ENCODE peak calls at places on chromosomes 11 and 22, in seven cellular contexts. V is upper lobe of left lung, S is lower lobe of right lung, E is GM23248, Q is mammary epithelial cell, N is psoas muscle, U is GM23338. W is an unnamed sample.
A peak's percentile ranks its signal among the peaks of the same experiment; 100 is the strongest.

GRCh38 chr11:1392111-1392510 is 2.4 kb downstream of the BRSK2 start:
- DNase-seq in V (no peak), S (no peak), E (no peak), N (no peak), Q (no peak), U (no peak), W (no peak)

GRCh38 chr11:6377902-6378694 is 12.2 kb upstream of the SMPD1 start:
- DNase-seq in E (no peak), S (no peak), N (no peak), U (no peak), Q (no peak), V (no peak), W (no peak)

GRCh38 chr11:117919326-117920275 is 9.6 kb downstream of the TMPRSS13 start:
- DNase-seq in N (no peak), S (no peak), U (no peak), E (no peak), Q (peak; percentile 27), V (no peak), W (no peak)

GRCh38 chr11:42205518-42205917 is 746.1 kb upstream of the LRRC4C start:
- DNase-seq in Q (no peak), N (no peak), E (no peak), S (no peak), V (no peak), U (no peak), W (no peak)

GRCh38 chr11:42237701-42238235 is 778.3 kb upstream of the LRRC4C start:
- DNase-seq in U (no peak), N (no peak), S (no peak), V (no peak), E (peak; percentile 16), Q (peak; percentile 62), W (no peak)

GRCh38 chr11:73931039-73931645 is 19.7 kb upstream of the DNAJB13 start:
- DNase-seq in U (peak; percentile 90), E (peak; percentile 89), S (no peak), Q (peak; percentile 68), V (peak; percentile 24), N (no peak), W (peak; percentile 16)

GRCh38 chr11:34499719-34500505 is 13.7 kb downstream of the ELF5 start:
- DNase-seq in E (no peak), U (no peak), Q (no peak), V (no peak), S (no peak), N (no peak), W (no peak)

GRCh38 chr11:58675344-58676155 is 53.1 kb downstream of the CNTF start:
- DNase-seq in U (peak; percentile 81), N (peak; percentile 87), E (peak; percentile 78), S (peak; percentile 75), V (peak; percentile 68), Q (peak; percentile 44), W (peak; percentile 47)

GRCh38 chr22:20803696-20804324 is 29.9 kb downstream of the SERPIND1 start:
- DNase-seq in V (no peak), U (peak; percentile 65), E (peak; percentile 47), Q (no peak), N (no peak), S (no peak), W (peak; percentile 18)

GRCh38 chr22:43467171-43467570 is 55.4 kb downstream of the MPPED1 start:
- DNase-seq in S (no peak), E (no peak), N (no peak), V (no peak), Q (no peak), U (no peak), W (no peak)

GRCh38 chr22:44906999-44907644 is 102.7 kb downstream of the PHF21B start:
- DNase-seq in Q (no peak), U (no peak), N (no peak), V (peak; percentile 13), E (no peak), S (no peak), W (no peak)

GRCh38 chr11:128964463-128964930 is 21.8 kb upstream of the TP53AIP1 start:
- DNase-seq in N (no peak), V (no peak), U (no peak), Q (no peak), S (no peak), E (no peak), W (no peak)

GRCh38 chr11:36148701-36149100 is 140.5 kb downstream of the COMMD9 start:
- DNase-seq in E (no peak), U (no peak), N (no peak), Q (no peak), S (no peak), V (no peak), W (no peak)

GRCh38 chr11:19673924-19674390 is 38.7 kb upstream of the NAV2 start:
- DNase-seq in S (peak; percentile 77), N (peak; percentile 89), V (peak; percentile 81), E (peak; percentile 73), Q (no peak), U (peak; percentile 54), W (no peak)

GRCh38 chr22:19149047-19149883 is 827 bp downstream of the GSC2 start:
- DNase-seq in U (peak; percentile 75), Q (peak; percentile 42), S (no peak), V (no peak), E (peak; percentile 31), N (no peak), W (peak; percentile 47)

GRCh38 chr11:117827521-117828511 is 3.3 kb upstream of the FXYD2 start:
- DNase-seq in S (no peak), Q (no peak), U (no peak), N (no peak), V (peak; percentile 20), E (no peak), W (peak; percentile 57)

GRCh38 chr11:57459112-57460016 is 964 bp upstream of the RTN4RL2 start:
- DNase-seq in U (peak; percentile 58), N (no peak), S (no peak), Q (no peak), E (peak; percentile 61), V (no peak), W (peak; percentile 29)

GRCh38 chr11:23313001-23313400 is 452.7 kb upstream of the CCDC179 start:
- DNase-seq in V (no peak), E (no peak), S (no peak), U (no peak), Q (no peak), N (no peak), W (no peak)

GRCh38 chr11:113534625-113535024 is 59.4 kb upstream of the DRD2 start:
- DNase-seq in Q (no peak), N (no peak), E (no peak), S (no peak), V (no peak), U (no peak), W (no peak)

GRCh38 chr11:101345891-101346290 is 216.3 kb upstream of the PGR start:
- DNase-seq in S (no peak), U (no peak), Q (no peak), E (no peak), N (no peak), V (no peak), W (no peak)

GRCh38 chr22:35023692-35024363 is 42.1 kb upstream of the ISX start:
- DNase-seq in V (peak; percentile 51), N (peak; percentile 66), U (peak; percentile 92), Q (peak; percentile 32), E (peak; percentile 51), S (peak; percentile 76), W (peak; percentile 4)

DNA sequence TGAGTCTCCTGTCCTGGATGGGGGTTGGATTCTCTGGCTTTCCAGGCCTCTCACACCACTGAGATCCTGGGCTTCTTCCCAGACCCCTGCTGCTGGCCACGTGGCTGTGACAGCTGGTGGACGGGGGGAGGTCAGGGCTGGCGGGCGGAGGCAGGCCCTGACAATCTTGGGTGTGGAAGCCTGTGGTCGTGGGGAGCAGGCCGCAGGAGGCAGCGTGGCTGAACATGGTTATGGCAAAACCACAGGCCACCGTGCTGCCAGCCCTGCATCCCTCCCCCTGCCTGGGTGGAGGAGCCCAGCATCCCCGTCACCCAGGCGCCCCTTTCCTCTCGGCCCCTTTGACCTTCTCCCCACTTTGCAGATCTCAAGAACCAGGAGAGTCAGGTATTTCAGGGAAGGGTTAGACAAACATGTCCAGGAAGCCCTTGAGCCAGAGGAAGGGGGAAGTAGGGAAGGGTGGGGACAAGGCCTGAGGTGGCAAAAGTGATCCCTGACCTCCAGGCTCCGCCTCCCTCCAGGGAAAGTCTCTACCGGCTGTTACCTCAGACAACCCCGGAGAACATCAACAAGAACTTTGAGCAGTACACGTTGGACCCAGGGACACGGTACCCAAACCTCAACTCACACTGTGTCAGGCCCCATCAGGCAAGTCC is 111.8 kb downstream of the MICAL2 start:
- DNase-seq in E (no peak), N (peak; percentile 69), Q (no peak), U (no peak), S (peak; percentile 79), V (peak; percentile 85), W (no peak)
- H3K36me3 ChIP-seq in E (peaks cover 36% of the 10 kb centered on the region), N (no peaks in the 10 kb centered on the region), Q (peaks cover 50% of the 10 kb centered on the region), U (no peaks in the 10 kb centered on the region), S (peaks cover 42% of the 10 kb centered on the region), V (peaks cover 17% of the 10 kb centered on the region), W (peaks cover 33% of the 10 kb centered on the region)

GRCh38 chr11:75112200-75112599 is 15.5 kb upstream of the OR2AT4 start:
- DNase-seq in V (no peak), N (no peak), E (no peak), S (no peak), Q (no peak), U (no peak), W (no peak)
- H3K27ac ChIP-seq in V (no peak overlapping the region), N (no peak overlapping the region), E (no peak overlapping the region), S (no peak overlapping the region), Q (no peak overlapping the region), U (no peak overlapping the region), W (no peak overlapping the region)

GRCh38 chr11:125147280-125147679 is 17.3 kb upstream of the PKNOX2 start:
- DNase-seq in E (no peak), N (no peak), U (no peak), Q (no peak), V (no peak), S (no peak), W (no peak)

GRCh38 chr11:125148011-125148410 is 16.5 kb upstream of the PKNOX2 start:
- DNase-seq in S (no peak), Q (no peak), N (no peak), E (no peak), U (no peak), V (no peak), W (no peak)

GRCh38 chr11:125148743-125149142 is 15.8 kb upstream of the PKNOX2 start:
- DNase-seq in Q (no peak), E (no peak), N (no peak), V (no peak), U (no peak), S (no peak), W (no peak)

GRCh38 chr11:125141686-125142535 is 22.6 kb upstream of the PKNOX2 start:
- DNase-seq in U (peak; percentile 94), V (peak; percentile 34), S (peak; percentile 65), E (peak; percentile 51), N (peak; percentile 64), Q (no peak), W (peak; percentile 46)

DNA sequence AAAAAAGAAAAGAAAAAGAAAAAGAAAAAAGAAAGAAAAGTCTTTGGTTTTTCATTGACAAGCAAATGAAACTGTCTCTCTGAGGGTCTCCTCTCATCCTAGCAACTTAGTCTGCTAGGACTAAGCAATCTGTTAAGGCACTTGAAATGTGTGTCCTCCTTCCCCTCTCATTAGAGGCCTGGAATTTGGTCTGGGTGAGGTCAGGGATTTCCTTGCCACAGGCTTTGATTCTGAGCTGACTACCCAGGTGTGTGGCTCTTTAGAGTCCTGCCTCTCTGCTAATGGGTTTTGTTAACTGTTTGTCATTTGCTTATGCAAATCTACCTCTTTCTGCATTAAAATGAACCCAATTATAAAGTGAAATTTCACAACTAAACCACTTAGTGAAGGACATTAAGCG is 18.3 kb upstream of the PKNOX2 start:
- DNase-seq in N (no peak), U (peak; percentile 79), E (no peak), V (no peak), Q (no peak), S (no peak), W (no peak)
- H3K36me3 ChIP-seq in N (no peaks in the 10 kb centered on the region), U (no peaks in the 10 kb centered on the region), E (no peaks in the 10 kb centered on the region), V (no peaks in the 10 kb centered on the region), Q (no peaks in the 10 kb centered on the region), S (no peaks in the 10 kb centered on the region), W (no peaks in the 10 kb centered on the region)

GRCh38 chr11:66883021-66883968 is 26.4 kb downstream of the LRFN4 start:
- DNase-seq in V (peak; percentile 65), Q (peak; percentile 60), S (peak; percentile 80), U (peak; percentile 92), N (peak; percentile 86), E (peak; percentile 88), W (peak; percentile 55)
- H3K27ac ChIP-seq in V (no peak overlapping the region), Q (no peak overlapping the region), S (no peak overlapping the region), U (no peak overlapping the region), N (peak overlapping the region; percentile 70), E (peak overlapping the region; percentile 81), W (no peak overlapping the region)

W was measured in CD4-positive, CD25-positive, alpha-beta regulatory T cell.